ENCODE peak calls at places on chromosomes 7 and 10, in five cellular contexts. N, I, P, K and W are unnamed samples.

GRCh38 chr7:66542528-66543373 is 85.9 kb upstream of the KCTD7 start:
- DNase-seq in N (no peak), K (no peak), P (no peak), I (no peak), W (peak; percentile 26)

GRCh38 chr10:84348860-84349259 is 20.5 kb downstream of the CCSER2 start:
- DNase-seq in I (no peak), K (no peak), N (no peak), P (no peak), W (no peak)

GRCh38 chr7:143384741-143385631 is 3.8 kb downstream of the ZYX start:
- DNase-seq in P (no peak), K (no peak), N (no peak), I (no peak), W (peak; percentile 18)

GRCh38 chr10:129851941-129852650 is 112.0 kb downstream of the EBF3 start:
- DNase-seq in I (no peak), P (no peak), K (no peak), N (no peak), W (no peak)

GRCh38 chr10:73871915-73872710 is 2.2 kb downstream of the CAMK2G start:
- DNase-seq in N (no peak), P (no peak), K (no peak), I (no peak), W (peak; percentile 74)

GRCh38 chr7:101990811-101991418 is 173.5 kb downstream of the CUX1 start:
- DNase-seq in K (peak; percentile 88), N (no peak), P (no peak), I (no peak), W (no peak)

GRCh38 chr10:3685385-3685784 is 99.6 kb downstream of the KLF6 start:
- DNase-seq in P (no peak), K (no peak), N (no peak), I (no peak), W (no peak)

GRCh38 chr10:104582604-104582951 is 58.5 kb upstream of the SORCS3 start:
- DNase-seq in N (no peak), P (no peak), K (no peak), I (no peak), W (no peak)

GRCh38 chr10:81914736-81915510 is 39.9 kb downstream of the NRG3 start:
- DNase-seq in N (no peak), K (no peak), P (no peak), I (no peak), W (no peak)

GRCh38 chr7:17769918-17770317 is 170.4 kb downstream of the SNX13 start:
- DNase-seq in P (peak; percentile 78), K (no peak), I (peak; percentile 32), N (peak; percentile 64), W (peak; percentile 34)

GRCh38 chr7:74038194-74038961 is 10.4 kb downstream of the ELN start:
- DNase-seq in I (peak; percentile 78), P (no peak), N (no peak), K (no peak), W (peak; percentile 37)

GRCh38 chr10:58089739-58090138 is 178.0 kb downstream of the IPMK start:
- DNase-seq in K (no peak), N (no peak), I (no peak), P (no peak), W (no peak)

GRCh38 chr7:18278306-18278705 is 217.2 kb upstream of the HDAC9 start:
- DNase-seq in K (no peak), P (no peak), I (no peak), N (no peak), W (no peak)

GRCh38 chr7:90267263-90267858 is 22.4 kb downstream of the CFAP69 start:
- DNase-seq in I (no peak), P (no peak), N (peak; percentile 47), K (no peak), W (no peak)

GRCh38 chr7:143398616-143399015 is 10.0 kb downstream of the EPHA1 start:
- DNase-seq in N (no peak), P (no peak), K (no peak), I (no peak), W (peak; percentile 23)

GRCh38 chr7:116924741-116925140 is 28.6 kb upstream of the ST7 start:
- DNase-seq in I (no peak), P (no peak), K (no peak), N (no peak), W (no peak)

GRCh38 chr10:73922864-73923133 is 11.9 kb downstream of the PLAU start:
- DNase-seq in N (no peak), I (no peak), K (no peak), P (no peak), W (no peak)

GRCh38 chr7:91266067-91266930 is 2.1 kb downstream of the FZD1 start:
- DNase-seq in I (peak; percentile 16), P (peak; percentile 50), K (no peak), N (no peak), W (peak; percentile 60)

GRCh38 chr10:49139866-49140195 is 6.0 kb upstream of the FAM170B start:
- DNase-seq in P (no peak), N (no peak), K (no peak), I (no peak), W (no peak)

GRCh38 chr7:22876986-22877729 is 54.5 kb upstream of the TOMM7 start:
- DNase-seq in K (no peak), I (no peak), N (no peak), P (no peak), W (no peak)

GRCh38 chr7:96052860-96053452 is 268.9 kb downstream of the SLC25A13 start:
- DNase-seq in P (no peak), K (no peak), I (no peak), N (no peak), W (no peak)

GRCh38 chr7:77696643-77697534 is 630 bp downstream of the RSBN1L start:
- DNase-seq in I (peak; percentile 58), N (peak; percentile 73), K (no peak), P (peak; percentile 88), W (peak; percentile 78)

GRCh38 chr7:135300913-135301765 is 67.5 kb downstream of the STRA8 start:
- DNase-seq in N (no peak), K (no peak), P (no peak), I (no peak), W (no peak)

GRCh38 chr10:1009071-1009494 is 16.6 kb downstream of the IDI2 start:
- DNase-seq in P (no peak), N (no peak), I (no peak), K (no peak), W (no peak)

GRCh38 chr7:109984726-109985125 is 1106.2 kb upstream of the LRRN3 start:
- DNase-seq in P (no peak), K (no peak), N (no peak), I (no peak), W (no peak)

GRCh38 chr7:80018941-80019808 is 115.5 kb upstream of the GNAI1 start:
- DNase-seq in I (peak; percentile 15), P (peak; percentile 79), N (peak; percentile 45), K (no peak), W (peak; percentile 23)

GRCh38 chr10:129438024-129438423 is 29.0 kb upstream of the MGMT start:
- DNase-seq in N (no peak), I (no peak), K (no peak), P (no peak), W (no peak)

GRCh38 chr7:3076163-3076562 is 32.5 kb upstream of the CARD11 start:
- DNase-seq in N (no peak), I (no peak), P (no peak), K (no peak), W (no peak)

GRCh38 chr10:23069019-23069665 is 26.2 kb upstream of the MSRB2 start:
- DNase-seq in P (no peak), K (peak; percentile 64), N (no peak), I (no peak), W (no peak)

GRCh38 chr10:29881336-29881751 is 178.0 kb downstream of the JCAD start:
- DNase-seq in P (no peak), N (no peak), I (no peak), K (no peak), W (no peak)

GRCh38 chr10:29883231-29883630 is 176.2 kb downstream of the JCAD start:
- DNase-seq in I (no peak), K (no peak), P (no peak), N (no peak), W (no peak)

GRCh38 chr10:29882766-29883165 is 176.6 kb downstream of the JCAD start:
- DNase-seq in K (no peak), P (no peak), N (no peak), I (no peak), W (no peak)

GRCh38 chr10:29880856-29881255 is 178.5 kb downstream of the JCAD start:
- DNase-seq in K (no peak), N (no peak), I (no peak), P (no peak), W (no peak)

GRCh38 chr10:29881811-29882210 is 177.6 kb downstream of the JCAD start:
- DNase-seq in I (no peak), P (no peak), K (no peak), N (no peak), W (no peak)
- H3K4me1 ChIP-seq in I (no peaks in the 10 kb centered on the region), P (no peaks in the 10 kb centered on the region), K (no peaks in the 10 kb centered on the region), N (no peaks in the 10 kb centered on the region), W (no peaks in the 10 kb centered on the region)

DNA sequence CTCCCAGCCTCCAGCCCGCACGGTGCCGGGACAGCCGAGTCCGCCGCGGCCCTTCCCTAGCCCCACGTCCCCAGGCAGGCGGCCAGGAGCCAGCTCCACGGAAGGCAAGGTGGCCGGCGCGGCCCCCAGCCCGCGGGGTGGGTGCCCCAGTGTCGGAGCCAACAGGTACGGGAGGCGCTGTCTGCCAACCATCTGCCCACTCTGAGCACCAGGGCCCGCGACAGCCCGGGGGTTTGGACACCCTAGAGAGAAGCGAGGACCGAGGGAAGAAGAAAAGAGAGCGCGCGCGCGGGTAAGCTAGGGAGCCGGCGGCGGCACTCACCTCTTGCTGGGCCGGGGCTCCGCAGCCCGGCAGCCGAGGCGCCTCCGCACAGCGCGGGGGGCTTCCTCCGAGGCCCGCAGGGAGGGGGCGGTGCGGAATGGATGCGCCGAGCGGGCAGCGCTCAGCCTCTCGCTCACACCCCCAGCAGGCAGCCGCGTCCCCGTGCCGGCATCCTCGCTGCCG is 75.7 kb downstream of the CALN1 start:
- DNase-seq in I (no peak), K (no peak), P (peak; percentile 77), N (no peak), W (no peak)
- H3K4me3 ChIP-seq in I (peak overlapping the region; percentile 11), K (no peak overlapping the region), P (peak overlapping the region; percentile 87), N (peak overlapping the region; percentile 21), W (no peak overlapping the region)

DNA sequence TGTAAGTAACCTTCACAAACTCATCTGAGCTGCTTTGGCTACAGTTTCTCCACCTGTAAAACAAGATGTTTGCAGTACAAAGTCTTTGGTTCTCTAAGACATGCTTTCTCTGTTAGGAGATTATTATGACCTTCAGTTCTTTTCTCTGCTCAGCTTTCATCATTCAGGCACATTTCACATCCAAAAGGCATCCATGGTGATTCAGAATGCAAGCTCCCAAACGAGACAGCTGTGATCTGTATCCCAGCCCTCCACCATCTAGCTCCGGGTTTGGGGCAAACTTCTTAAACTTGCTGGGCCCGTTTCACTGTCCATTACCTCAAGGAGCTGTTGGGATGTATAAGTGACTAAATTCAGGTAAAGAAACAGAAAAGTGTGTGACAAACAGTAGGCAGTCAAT is 95.8 kb upstream of the COL1A2 start:
- DNase-seq in P (no peak), K (no peak), N (no peak), I (no peak), W (no peak)
- H3K4me1 ChIP-seq in P (peaks cover 23% of the 10 kb centered on the region), K (no peaks in the 10 kb centered on the region), N (no peaks in the 10 kb centered on the region), I (no peaks in the 10 kb centered on the region), W (no peaks in the 10 kb centered on the region)

DNA sequence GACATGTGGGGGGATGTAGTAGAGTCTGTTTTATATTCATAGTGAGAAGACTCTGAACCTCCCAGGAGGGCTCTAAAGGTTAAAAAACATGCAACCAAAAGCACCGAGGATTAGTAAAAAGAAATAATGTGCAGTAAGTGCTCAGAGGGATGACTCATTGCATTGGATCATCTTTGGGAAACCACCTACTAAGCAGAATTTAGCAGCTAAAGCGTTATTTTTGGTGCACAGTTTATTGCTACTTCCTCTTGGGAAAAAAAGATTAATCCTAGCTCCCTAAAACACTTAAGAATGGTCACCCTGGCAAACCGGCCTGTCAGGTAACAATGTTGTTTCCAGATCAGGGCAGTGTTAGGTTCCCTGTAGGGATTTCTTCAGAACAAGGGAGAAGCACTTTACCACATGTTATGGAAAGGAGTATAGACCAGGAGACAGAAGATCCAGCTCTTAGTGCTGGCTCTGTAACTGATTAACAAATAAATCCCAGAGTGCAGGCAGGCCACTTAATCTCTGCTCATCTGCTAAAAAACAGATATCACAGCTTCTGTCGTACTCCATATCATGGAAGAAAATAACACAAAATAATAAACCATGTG is 44.8 kb upstream of the FAM133B start:
- DNase-seq in P (no peak), N (no peak), I (no peak), K (no peak), W (no peak)
- H3K4me3 ChIP-seq in P (no peak overlapping the region), N (no peak overlapping the region), I (no peak overlapping the region), K (peak overlapping the region; percentile 30), W (no peak overlapping the region)